ENCODE peak calls at places on chromosomes 7 and 10, in six cellular contexts. Q is foreskin fibroblast, Y is astrocyte of the spinal cord, N is GM06990, O is AG04450, A is psoas muscle. U is an unnamed sample.

GRCh38 chr7:128379900-128380806 is 18.7 kb upstream of the PRRT4 start:
- DNase-seq in O (no peak), A (no peak), Y (no peak), Q (no peak), N (no peak), U (no peak)

GRCh38 chr7:26686448-26686981 is 177.9 kb downstream of the SKAP2 start:
- DNase-seq in Y (peak; percentile 85), A (peak; percentile 48), O (peak; percentile 78), Q (peak; percentile 45), N (no peak), U (peak; percentile 62)

GRCh38 chr7:79774150-79774549 is 320.7 kb upstream of the MAGI2 start:
- DNase-seq in N (no peak), Y (peak; percentile 31), O (no peak), A (no peak), Q (peak; percentile 20), U (no peak)

GRCh38 chr7:150937848-150938561 is 40.1 kb downstream of the KCNH2 start:
- DNase-seq in Q (no peak), A (peak; percentile 50), O (no peak), Y (no peak), N (no peak), U (peak; percentile 43)

GRCh38 chr7:157717211-157718174 is 380.7 kb downstream of the DNAJB6 start:
- DNase-seq in Q (no peak), N (no peak), O (no peak), A (no peak), Y (no peak), U (no peak)

GRCh38 chr7:141320287-141320686 is 230.9 kb upstream of the AGK start:
- DNase-seq in Y (peak; percentile 12), N (no peak), Q (no peak), A (no peak), O (no peak), U (no peak)

GRCh38 chr7:105792488-105793370 is 83.7 kb downstream of the ATXN7L1 start:
- DNase-seq in A (no peak), O (no peak), Y (no peak), N (no peak), Q (no peak), U (no peak)

GRCh38 chr7:48090095-48090805 is 1.2 kb downstream of the UPP1 start:
- DNase-seq in O (no peak), Q (peak; percentile 39), A (peak; percentile 66), N (peak; percentile 22), Y (peak; percentile 45), U (peak; percentile 22)

GRCh38 chr7:122944682-122945303 is 50.7 kb downstream of the TAS2R16 start:
- DNase-seq in Y (peak; percentile 26), Q (no peak), N (no peak), O (no peak), A (no peak), U (peak; percentile 1)

GRCh38 chr10:105023223-105023622 is 382.1 kb downstream of the SORCS3 start:
- DNase-seq in A (no peak), N (no peak), Q (no peak), O (no peak), Y (no peak), U (no peak)

GRCh38 chr10:84237199-84238051 is 3.9 kb downstream of the LRIT1 start:
- DNase-seq in O (no peak), Q (no peak), N (no peak), A (no peak), Y (no peak), U (no peak)

GRCh38 chr7:39720586-39720985 is 97.2 kb downstream of the RALA start:
- DNase-seq in N (no peak), Q (no peak), O (no peak), Y (no peak), A (no peak), U (no peak)

GRCh38 chr10:6729071-6729773 is 149.1 kb upstream of the PRKCQ start:
- DNase-seq in N (no peak), O (no peak), Y (peak; percentile 48), A (no peak), Q (peak; percentile 87), U (peak; percentile 91)

GRCh38 chr10:65394898-65395297 is 1530.9 kb upstream of the LRRTM3 start:
- DNase-seq in A (no peak), Q (no peak), N (no peak), O (no peak), Y (peak; percentile 74), U (no peak)

GRCh38 chr7:127819975-127820778 is 168.2 kb downstream of the SND1 start:
- DNase-seq in Q (peak; percentile 48), Y (peak; percentile 86), O (no peak), N (peak; percentile 6), A (no peak), U (peak; percentile 57)

GRCh38 chr10:96513686-96514551 is at the start of gene TLL2:
- DNase-seq in A (peak; percentile 94), O (peak; percentile 66), Q (peak; percentile 89), Y (peak; percentile 93), N (peak; percentile 87), U (peak; percentile 77)

GRCh38 chr10:124734311-124735166 is 9.6 kb downstream of the FAM53B start:
- DNase-seq in Y (no peak), Q (no peak), A (peak; percentile 53), O (no peak), N (no peak), U (no peak)

GRCh38 chr7:30143748-30144251 is 9.0 kb downstream of the MTURN start:
- DNase-seq in O (no peak), A (no peak), Y (peak; percentile 35), N (no peak), Q (peak; percentile 50), U (peak; percentile 60)

GRCh38 chr10:73094249-73094850 is 2.3 kb downstream of the P4HA1 start:
- DNase-seq in Y (peak; percentile 35), A (no peak), O (no peak), N (no peak), Q (no peak), U (peak; percentile 45)

GRCh38 chr7:20269726-20270125 is 52.5 kb upstream of the MACC1 start:
- DNase-seq in Q (no peak), Y (peak; percentile 68), A (no peak), N (no peak), O (peak; percentile 10), U (peak; percentile 89)

GRCh38 chr10:93357680-93358079 is 124.5 kb downstream of the MYOF start:
- DNase-seq in A (no peak), N (no peak), Q (no peak), O (no peak), Y (peak; percentile 28), U (peak; percentile 42)

GRCh38 chr10:110733256-110733952 is 89.3 kb downstream of the RBM20 start:
- DNase-seq in Y (peak; percentile 37), O (no peak), N (no peak), Q (no peak), A (peak; percentile 71), U (peak; percentile 31)

GRCh38 chr10:29804025-29804852 is 169.5 kb upstream of the SVIL start:
- DNase-seq in A (peak; percentile 75), Q (peak; percentile 96), O (peak; percentile 75), Y (peak; percentile 97), N (no peak), U (peak; percentile 78)

GRCh38 chr10:119526606-119527592 is 15.6 kb downstream of the RGS10 start:
- DNase-seq in Y (no peak), O (no peak), N (no peak), Q (no peak), A (no peak), U (no peak)
- TF ChIP-seq CTCF in Y (peak; percentile 16), O (peak; percentile 17), N (peak; percentile 6), Q (no peak), A (no peak), U (peak; percentile 5)

GRCh38 chr7:28018851-28019465 is 161.6 kb downstream of the JAZF1 start:
- DNase-seq in O (no peak), N (no peak), Q (no peak), Y (no peak), A (no peak), U (no peak)

GRCh38 chr7:28018020-28018419 is 162.6 kb downstream of the JAZF1 start:
- DNase-seq in Q (no peak), A (no peak), O (no peak), N (no peak), Y (no peak), U (no peak)

GRCh38 chr7:28017372-28017771 is 163.2 kb downstream of the JAZF1 start:
- DNase-seq in Q (peak; percentile 33), A (no peak), Y (no peak), N (no peak), O (no peak), U (peak; percentile 35)

GRCh38 chr7:28018446-28018845 is 162.1 kb downstream of the JAZF1 start:
- DNase-seq in O (no peak), A (no peak), Y (no peak), N (no peak), Q (peak; percentile 52), U (no peak)

GRCh38 chr7:28020302-28020940 is 160.2 kb downstream of the JAZF1 start:
- DNase-seq in N (no peak), O (peak; percentile 46), Y (peak; percentile 73), Q (peak; percentile 79), A (peak; percentile 77), U (peak; percentile 87)
- H3K4me3 ChIP-seq in N (no peak overlapping the region), O (no peak overlapping the region), Y (no peak overlapping the region), Q (no peak overlapping the region), A (no peak overlapping the region), U (no peak overlapping the region)

DNA sequence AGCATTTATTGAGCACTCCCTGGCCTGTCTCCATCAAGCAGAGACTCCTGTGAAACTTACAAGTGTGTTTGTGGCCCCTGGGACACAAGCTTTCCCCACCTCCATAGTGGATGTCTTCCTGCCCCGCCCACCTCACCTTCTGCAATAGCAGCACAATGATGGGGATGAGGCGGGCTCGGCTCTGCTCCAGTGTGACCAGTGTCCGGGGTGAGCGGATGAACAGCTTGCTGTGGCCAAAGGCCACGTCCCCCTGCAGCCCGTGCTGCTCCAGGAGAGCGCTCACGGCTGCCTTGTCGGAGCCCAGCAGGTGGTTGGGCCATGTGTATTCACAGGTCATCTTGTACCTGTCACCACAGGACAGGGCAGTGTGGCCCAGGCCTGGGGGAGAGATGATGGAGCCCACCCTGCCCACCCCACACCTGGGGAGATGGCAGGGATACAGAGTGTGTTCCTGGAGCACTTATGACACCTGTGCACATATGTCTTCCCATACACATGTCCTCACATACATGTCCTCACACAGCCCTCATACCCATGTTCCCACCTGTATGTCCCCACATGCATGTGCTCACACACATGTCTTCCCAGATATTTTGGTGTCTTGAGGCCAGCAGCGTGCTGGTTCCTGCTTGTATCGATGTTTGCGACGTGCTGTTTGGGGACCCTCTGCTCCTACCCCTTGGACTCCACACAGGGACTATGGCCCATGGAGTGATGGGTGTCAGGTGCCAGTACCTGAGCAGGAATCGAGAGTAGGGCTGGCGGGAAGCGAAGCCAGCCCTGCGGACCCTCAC is 12.7 kb downstream of the MYO1G start:
- DNase-seq in Y (no peak), O (no peak), N (no peak), Q (no peak), A (no peak), U (no peak)
- TF ChIP-seq CTCF in Y (no peak), O (no peak), N (no peak), Q (no peak), A (no peak), U (no peak)

DNA sequence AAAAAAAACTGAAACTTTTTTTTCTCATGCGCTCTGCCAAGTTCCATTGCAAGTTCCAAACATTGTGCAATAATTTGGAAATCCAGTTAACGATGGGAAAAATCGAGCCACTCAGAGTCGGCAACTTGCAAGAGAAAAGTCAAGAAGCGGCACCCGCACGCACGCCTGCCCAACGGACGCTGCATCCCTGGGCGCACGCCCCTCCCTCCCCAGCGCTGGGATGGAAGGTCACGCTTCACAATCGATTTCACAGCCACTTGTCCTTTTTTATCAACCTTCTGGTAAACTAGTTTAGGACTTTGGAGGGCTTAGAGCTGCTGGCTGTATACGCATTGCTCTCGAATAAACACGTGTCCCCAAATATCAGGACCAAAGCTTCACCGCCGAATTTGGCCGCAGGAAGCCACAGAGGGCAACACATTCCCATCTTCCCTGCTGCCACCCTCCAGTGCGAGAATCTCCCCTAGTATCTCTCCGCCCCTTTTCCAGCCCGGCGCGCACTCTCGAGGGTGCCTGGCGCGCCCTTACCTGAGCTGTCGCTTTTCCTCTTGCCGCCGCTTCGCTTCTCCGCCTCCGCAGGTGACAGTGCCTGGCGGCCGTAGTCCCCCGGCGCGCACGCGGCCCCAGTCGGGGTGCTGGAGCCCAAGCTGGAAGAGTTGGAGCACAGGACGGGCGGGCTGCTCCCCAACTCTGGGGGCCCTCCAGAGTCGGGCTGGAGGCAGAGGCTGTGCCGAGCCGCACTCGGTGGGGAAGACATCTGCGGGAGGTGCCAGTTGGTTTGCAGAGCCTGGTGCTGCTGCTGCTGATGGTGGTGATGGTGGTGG is 913 bp downstream of the MEOX2 start:
- DNase-seq in N (no peak), A (peak; percentile 85), Q (peak; percentile 69), Y (peak; percentile 49), O (peak; percentile 23), U (peak; percentile 90)
- H3K4me3 ChIP-seq in N (no peak overlapping the region), A (peak overlapping the region; percentile 71), Q (peak overlapping the region; percentile 73), Y (peak overlapping the region; percentile 50), O (peak overlapping the region; percentile 43), U (peak overlapping the region; percentile 64)